ENCODE peak calls at places on chromosomes 2 and 18, in seven cellular contexts. One of them, this sample, is unnamed. For H3K4me1, the result is how much of the 10 kb centered on the place peaks cover.

GRCh38 chr2:124088621-124089020 is 63.5 kb downstream of the CNTNAP5 start:
- DNase-seq in cardiac muscle cell: no peak
- DNase-seq in upper lobe of left lung: no peak
- DNase-seq in MM.1S: no peak
- DNase-seq in A549: no peak
- DNase-seq in kidney: no peak
- DNase-seq in Karpas-422: no peak
- DNase-seq in this sample: no peak

GRCh38 chr2:191574232-191574631 is 103.7 kb upstream of the NABP1 start:
- DNase-seq in cardiac muscle cell: no peak
- DNase-seq in upper lobe of left lung: no peak
- DNase-seq in MM.1S: no peak
- DNase-seq in A549: no peak
- DNase-seq in kidney: no peak
- DNase-seq in Karpas-422: no peak
- DNase-seq in this sample: no peak

GRCh38 chr18:42574871-42575270 is 540.6 kb downstream of the RIT2 start:
- DNase-seq in cardiac muscle cell: no peak
- DNase-seq in upper lobe of left lung: no peak
- DNase-seq in MM.1S: no peak
- DNase-seq in A549: no peak
- DNase-seq in kidney: no peak
- DNase-seq in Karpas-422: no peak
- DNase-seq in this sample: no peak

GRCh38 chr2:241309684-241310117 is 5.8 kb downstream of the HDLBP start:
- DNase-seq in cardiac muscle cell: peak
- DNase-seq in upper lobe of left lung: no peak
- DNase-seq in MM.1S: peak
- DNase-seq in A549: no peak
- DNase-seq in kidney: no peak
- DNase-seq in Karpas-422: peak
- DNase-seq in this sample: peak

GRCh38 chr2:39708003-39708402 is 42.3 kb downstream of the TMEM178A start:
- DNase-seq in cardiac muscle cell: no peak
- DNase-seq in upper lobe of left lung: no peak
- DNase-seq in MM.1S: no peak
- DNase-seq in A549: no peak
- DNase-seq in kidney: no peak
- DNase-seq in Karpas-422: no peak
- DNase-seq in this sample: no peak

GRCh38 chr2:24080721-24081120 is 3.9 kb downstream of the TP53I3 start:
- DNase-seq in cardiac muscle cell: no peak
- DNase-seq in upper lobe of left lung: no peak
- DNase-seq in MM.1S: no peak
- DNase-seq in A549: no peak
- DNase-seq in kidney: no peak
- DNase-seq in Karpas-422: no peak
- DNase-seq in this sample: no peak

GRCh38 chr2:102130651-102130991 is 11.9 kb upstream of the IL1R1 start:
- DNase-seq in cardiac muscle cell: no peak
- DNase-seq in upper lobe of left lung: no peak
- DNase-seq in MM.1S: no peak
- DNase-seq in A549: no peak
- DNase-seq in kidney: no peak
- DNase-seq in Karpas-422: no peak
- DNase-seq in this sample: no peak

GRCh38 chr2:62569907-62570793 is 64.2 kb upstream of the TMEM17 start:
- DNase-seq in cardiac muscle cell: no peak
- DNase-seq in upper lobe of left lung: no peak
- DNase-seq in MM.1S: no peak
- DNase-seq in A549: peak
- DNase-seq in kidney: no peak
- DNase-seq in Karpas-422: no peak
- DNase-seq in this sample: no peak

GRCh38 chr2:190835303-190835930 is 45.2 kb upstream of the GLS start:
- DNase-seq in cardiac muscle cell: peak
- DNase-seq in upper lobe of left lung: peak
- DNase-seq in MM.1S: no peak
- DNase-seq in A549: peak
- DNase-seq in kidney: no peak
- DNase-seq in Karpas-422: no peak
- DNase-seq in this sample: no peak

DNA sequence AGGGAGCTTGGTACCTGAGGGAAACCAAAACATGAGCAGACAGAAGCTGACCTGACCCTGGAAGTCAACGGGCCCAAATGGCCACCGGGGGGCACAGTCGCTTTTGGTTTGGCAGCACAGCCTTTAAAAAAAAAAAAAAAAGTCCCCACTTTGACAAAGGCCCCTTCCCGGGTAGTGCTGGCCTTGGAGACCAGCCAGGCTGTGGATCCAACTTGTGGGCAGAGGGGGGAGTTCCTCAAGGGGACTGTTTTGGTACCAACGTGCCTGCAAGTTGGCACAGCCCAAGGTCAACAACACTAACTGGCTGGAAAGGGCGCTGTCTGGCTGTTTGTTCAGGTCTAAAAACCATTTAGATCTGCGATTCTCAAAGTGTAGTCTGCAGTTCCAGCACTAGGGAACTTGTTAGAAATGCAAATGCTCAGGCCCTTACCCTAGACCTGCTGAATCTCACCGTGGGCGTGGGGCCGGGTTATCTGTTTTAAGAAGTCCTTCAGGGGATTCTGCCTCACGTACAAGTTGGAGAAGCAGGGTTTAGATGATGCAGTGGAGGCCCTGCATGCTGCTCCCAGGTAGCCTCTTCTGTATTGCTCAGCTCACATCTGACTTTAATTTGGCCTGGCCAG is 83.0 kb downstream of the LPIN1 start:
- DNase-seq in cardiac muscle cell: peak
- DNase-seq in upper lobe of left lung: peak
- DNase-seq in MM.1S: peak
- DNase-seq in A549: peak
- DNase-seq in kidney: peak
- DNase-seq in Karpas-422: peak
- DNase-seq in this sample: peak
- H3K4me1 ChIP-seq in cardiac muscle cell: under half
- H3K4me1 ChIP-seq in upper lobe of left lung: under half
- H3K4me1 ChIP-seq in MM.1S: under half
- H3K4me1 ChIP-seq in A549: under half
- H3K4me1 ChIP-seq in kidney: under half
- H3K4me1 ChIP-seq in Karpas-422: half or more
- H3K4me1 ChIP-seq in this sample: half or more

GRCh38 chr2:85602476-85603234 is at the start of gene TMEM150A:
- DNase-seq in cardiac muscle cell: peak
- DNase-seq in upper lobe of left lung: peak
- DNase-seq in MM.1S: peak
- DNase-seq in A549: peak
- DNase-seq in kidney: peak
- DNase-seq in Karpas-422: peak
- DNase-seq in this sample: peak
- H3K4me1 ChIP-seq in cardiac muscle cell: under half
- H3K4me1 ChIP-seq in upper lobe of left lung: under half
- H3K4me1 ChIP-seq in MM.1S: under half
- H3K4me1 ChIP-seq in A549: under half
- H3K4me1 ChIP-seq in kidney: half or more
- H3K4me1 ChIP-seq in Karpas-422: under half
- H3K4me1 ChIP-seq in this sample: under half

GRCh38 chr18:57086163-57086562 is 60.7 kb upstream of the BOD1L2 start:
- DNase-seq in cardiac muscle cell: no peak
- DNase-seq in upper lobe of left lung: no peak
- DNase-seq in MM.1S: no peak
- DNase-seq in A549: no peak
- DNase-seq in kidney: no peak
- DNase-seq in Karpas-422: no peak
- DNase-seq in this sample: no peak
- H3K4me1 ChIP-seq in cardiac muscle cell: under half
- H3K4me1 ChIP-seq in upper lobe of left lung: under half
- H3K4me1 ChIP-seq in MM.1S: under half
- H3K4me1 ChIP-seq in A549: under half
- H3K4me1 ChIP-seq in kidney: under half
- H3K4me1 ChIP-seq in Karpas-422: under half
- H3K4me1 ChIP-seq in this sample: under half

DNA sequence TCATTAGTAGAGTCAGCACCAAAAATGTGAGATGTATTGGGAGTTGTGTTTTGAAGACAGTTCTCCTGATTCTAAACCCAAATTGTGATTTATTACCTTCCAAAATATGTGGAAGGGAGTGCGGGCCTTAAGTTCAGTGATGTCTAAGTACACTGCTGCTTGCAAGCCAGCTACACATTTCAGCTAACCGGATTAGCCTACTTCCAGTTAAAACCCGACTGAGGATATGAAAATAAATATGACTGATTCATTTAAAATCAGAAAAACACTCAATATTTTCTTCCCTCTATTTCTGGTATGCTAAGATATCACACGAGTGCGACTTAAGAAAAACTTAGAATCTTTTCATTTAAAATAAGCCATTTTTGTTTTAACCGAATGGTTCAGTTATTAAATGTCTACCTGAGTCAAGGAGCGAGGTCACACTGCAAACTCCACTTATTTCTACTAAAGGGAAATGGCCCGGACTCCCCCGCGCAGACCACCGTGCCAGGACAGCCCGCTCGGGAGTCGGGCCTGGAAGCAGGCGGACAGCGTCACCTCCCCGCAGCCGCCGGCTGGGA is 811 bp downstream of the FHL2 start:
- DNase-seq in cardiac muscle cell: peak
- DNase-seq in upper lobe of left lung: no peak
- DNase-seq in MM.1S: no peak
- DNase-seq in A549: no peak
- DNase-seq in kidney: no peak
- DNase-seq in Karpas-422: no peak
- DNase-seq in this sample: no peak
- H3K4me1 ChIP-seq in cardiac muscle cell: under half
- H3K4me1 ChIP-seq in upper lobe of left lung: under half
- H3K4me1 ChIP-seq in MM.1S: under half
- H3K4me1 ChIP-seq in A549: under half
- H3K4me1 ChIP-seq in kidney: under half
- H3K4me1 ChIP-seq in Karpas-422: under half
- H3K4me1 ChIP-seq in this sample: under half

DNA sequence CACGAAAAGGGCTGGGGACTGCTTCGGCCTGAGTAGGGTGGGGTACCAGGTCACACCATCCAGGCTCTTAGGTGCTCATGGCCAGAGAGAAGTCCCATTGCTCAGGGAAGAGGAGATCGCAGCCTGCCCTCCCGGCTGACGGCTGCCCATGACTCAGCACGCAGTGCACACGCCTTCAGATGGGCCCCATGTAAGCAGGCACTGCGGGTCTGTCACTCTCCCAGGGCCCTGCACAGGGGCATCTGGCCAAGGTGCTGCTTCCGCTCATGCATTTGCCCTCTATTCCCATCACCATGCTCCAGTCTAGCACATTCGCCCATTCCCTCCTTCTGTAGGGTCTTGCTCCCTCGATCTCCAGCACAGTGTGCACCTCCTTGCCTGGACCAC is 34.7 kb downstream of the SFXN5 start:
- DNase-seq in cardiac muscle cell: no peak
- DNase-seq in upper lobe of left lung: no peak
- DNase-seq in MM.1S: no peak
- DNase-seq in A549: no peak
- DNase-seq in kidney: no peak
- DNase-seq in Karpas-422: no peak
- DNase-seq in this sample: no peak
- H3K4me1 ChIP-seq in cardiac muscle cell: under half
- H3K4me1 ChIP-seq in upper lobe of left lung: under half
- H3K4me1 ChIP-seq in MM.1S: under half
- H3K4me1 ChIP-seq in A549: half or more
- H3K4me1 ChIP-seq in kidney: under half
- H3K4me1 ChIP-seq in Karpas-422: under half
- H3K4me1 ChIP-seq in this sample: under half

GRCh38 chr2:235005603-235006259 is 53.9 kb downstream of the SH3BP4 start:
- DNase-seq in cardiac muscle cell: peak
- DNase-seq in upper lobe of left lung: no peak
- DNase-seq in MM.1S: no peak
- DNase-seq in A549: no peak
- DNase-seq in kidney: peak
- DNase-seq in Karpas-422: no peak
- DNase-seq in this sample: no peak
- H3K4me1 ChIP-seq in cardiac muscle cell: half or more
- H3K4me1 ChIP-seq in upper lobe of left lung: under half
- H3K4me1 ChIP-seq in MM.1S: under half
- H3K4me1 ChIP-seq in A549: under half
- H3K4me1 ChIP-seq in kidney: under half
- H3K4me1 ChIP-seq in Karpas-422: under half
- H3K4me1 ChIP-seq in this sample: under half

This sample was measured in spleen.